ENCODE peak calls at places on chromosome 3, in four cellular contexts. One of them, this sample, is unnamed.

GRCh38 chr3:143170676-143171075 is 51.1 kb downstream of the CHST2 start:
- DNase-seq in GM12878: no peak
- DNase-seq in foreskin fibroblast: no peak
- DNase-seq in fibroblast of villous mesenchyme: peak
- DNase-seq in this sample: peak

GRCh38 chr3:31550452-31551251 is 17.9 kb downstream of the STT3B start:
- DNase-seq in GM12878: no peak
- DNase-seq in foreskin fibroblast: peak
- DNase-seq in fibroblast of villous mesenchyme: peak
- DNase-seq in this sample: peak

GRCh38 chr3:127954642-127955041 is 39.6 kb downstream of the KBTBD12 start:
- DNase-seq in GM12878: no peak
- DNase-seq in foreskin fibroblast: no peak
- DNase-seq in fibroblast of villous mesenchyme: no peak
- DNase-seq in this sample: no peak

GRCh38 chr3:195181781-195182469 is 89.0 kb downstream of the XXYLT1 start:
- DNase-seq in GM12878: no peak
- DNase-seq in foreskin fibroblast: no peak
- DNase-seq in fibroblast of villous mesenchyme: no peak
- DNase-seq in this sample: no peak

GRCh38 chr3:197366301-197367044 is 68.1 kb upstream of the DLG1 start:
- DNase-seq in GM12878: no peak
- DNase-seq in foreskin fibroblast: no peak
- DNase-seq in fibroblast of villous mesenchyme: no peak
- DNase-seq in this sample: no peak

GRCh38 chr3:123394391-123395022 is 54.4 kb downstream of the ADCY5 start:
- DNase-seq in GM12878: no peak
- DNase-seq in foreskin fibroblast: no peak
- DNase-seq in fibroblast of villous mesenchyme: no peak
- DNase-seq in this sample: no peak

GRCh38 chr3:15795563-15796308 is 2.0 kb downstream of the ANKRD28 start:
- DNase-seq in GM12878: no peak
- DNase-seq in foreskin fibroblast: no peak
- DNase-seq in fibroblast of villous mesenchyme: peak
- DNase-seq in this sample: peak

GRCh38 chr3:101195951-101196713 is 124.2 kb downstream of the IMPG2 start:
- DNase-seq in GM12878: no peak
- DNase-seq in foreskin fibroblast: peak
- DNase-seq in fibroblast of villous mesenchyme: peak
- DNase-seq in this sample: peak

GRCh38 chr3:127675651-127676391 is 3.1 kb downstream of the ABTB1 start:
- DNase-seq in GM12878: no peak
- DNase-seq in foreskin fibroblast: no peak
- DNase-seq in fibroblast of villous mesenchyme: no peak
- DNase-seq in this sample: no peak

GRCh38 chr3:19147905-19148767 is at the start of gene KCNH8:
- DNase-seq in GM12878: no peak
- DNase-seq in foreskin fibroblast: no peak
- DNase-seq in fibroblast of villous mesenchyme: no peak
- DNase-seq in this sample: no peak

GRCh38 chr3:10348404-10348721 is 27.5 kb upstream of the SEC13 start:
- DNase-seq in GM12878: no peak
- DNase-seq in foreskin fibroblast: no peak
- DNase-seq in fibroblast of villous mesenchyme: no peak
- DNase-seq in this sample: no peak

GRCh38 chr3:196757876-196758739 is 18.5 kb downstream of the PAK2 start:
- DNase-seq in GM12878: no peak
- DNase-seq in foreskin fibroblast: peak
- DNase-seq in fibroblast of villous mesenchyme: peak
- DNase-seq in this sample: peak

DNA sequence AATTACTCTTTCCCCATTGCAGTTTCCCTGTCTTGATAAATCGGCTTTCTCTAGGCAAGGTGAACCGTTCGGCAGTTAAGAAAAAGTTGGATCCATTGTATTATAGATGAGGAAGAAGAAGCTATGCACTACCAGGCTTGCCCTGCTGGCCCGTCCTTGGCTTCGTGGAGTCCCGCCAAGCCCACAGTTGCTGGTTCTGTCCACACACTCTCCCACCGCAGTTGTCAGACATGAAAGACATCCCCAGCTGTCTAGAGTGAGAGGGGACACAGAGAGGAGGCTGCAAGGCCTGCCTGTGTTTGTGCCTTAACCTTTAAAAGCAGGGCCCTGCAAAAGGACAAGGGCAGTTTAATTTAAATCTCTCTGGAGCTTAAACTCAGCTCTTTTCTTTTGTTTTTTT is 47.2 kb upstream of the PLCL2 start:
- DNase-seq in GM12878: no peak
- DNase-seq in foreskin fibroblast: no peak
- DNase-seq in fibroblast of villous mesenchyme: no peak
- DNase-seq in this sample: no peak
- TF ChIP-seq CTCF in GM12878: no peak
- TF ChIP-seq CTCF in foreskin fibroblast: no peak
- TF ChIP-seq CTCF in fibroblast of villous mesenchyme: no peak
- TF ChIP-seq CTCF in this sample: no peak

DNA sequence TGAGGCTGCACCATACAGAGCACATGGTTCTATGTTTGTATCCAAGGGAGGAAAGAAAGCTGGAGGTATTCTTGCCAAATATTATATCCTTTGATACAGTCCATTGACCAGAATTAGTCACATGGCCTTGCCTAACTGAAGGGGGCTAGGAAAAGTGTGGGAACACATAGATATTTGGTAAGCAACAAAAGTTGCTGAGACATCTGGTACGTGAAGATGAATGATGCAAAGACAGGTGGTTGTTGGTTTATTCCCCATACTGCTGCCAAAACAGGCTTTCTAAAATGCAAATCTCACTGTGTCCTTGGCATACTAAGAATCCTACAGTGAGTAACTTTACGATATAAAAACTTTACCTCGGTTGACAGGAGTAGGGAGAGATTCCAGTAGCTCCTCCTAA is 162.2 kb downstream of the VGLL3 start:
- DNase-seq in GM12878: no peak
- DNase-seq in foreskin fibroblast: no peak
- DNase-seq in fibroblast of villous mesenchyme: no peak
- DNase-seq in this sample: no peak
- H3K4me3 ChIP-seq in GM12878: no peak
- H3K4me3 ChIP-seq in foreskin fibroblast: no peak
- H3K4me3 ChIP-seq in fibroblast of villous mesenchyme: no peak
- H3K4me3 ChIP-seq in this sample: no peak

GRCh38 chr3:57855281-57855680 is 99.2 kb downstream of the SLMAP start:
- DNase-seq in GM12878: no peak
- DNase-seq in foreskin fibroblast: peak
- DNase-seq in fibroblast of villous mesenchyme: no peak
- DNase-seq in this sample: peak

GRCh38 chr3:57851304-57851703 is 95.2 kb downstream of the SLMAP start:
- DNase-seq in GM12878: no peak
- DNase-seq in foreskin fibroblast: no peak
- DNase-seq in fibroblast of villous mesenchyme: no peak
- DNase-seq in this sample: no peak

GRCh38 chr3:57852896-57853295 is 96.8 kb downstream of the SLMAP start:
- DNase-seq in GM12878: no peak
- DNase-seq in foreskin fibroblast: peak
- DNase-seq in fibroblast of villous mesenchyme: peak
- DNase-seq in this sample: peak

GRCh38 chr3:57855943-57856342 is 99.8 kb downstream of the SLMAP start:
- DNase-seq in GM12878: no peak
- DNase-seq in foreskin fibroblast: no peak
- DNase-seq in fibroblast of villous mesenchyme: no peak
- DNase-seq in this sample: no peak

DNA sequence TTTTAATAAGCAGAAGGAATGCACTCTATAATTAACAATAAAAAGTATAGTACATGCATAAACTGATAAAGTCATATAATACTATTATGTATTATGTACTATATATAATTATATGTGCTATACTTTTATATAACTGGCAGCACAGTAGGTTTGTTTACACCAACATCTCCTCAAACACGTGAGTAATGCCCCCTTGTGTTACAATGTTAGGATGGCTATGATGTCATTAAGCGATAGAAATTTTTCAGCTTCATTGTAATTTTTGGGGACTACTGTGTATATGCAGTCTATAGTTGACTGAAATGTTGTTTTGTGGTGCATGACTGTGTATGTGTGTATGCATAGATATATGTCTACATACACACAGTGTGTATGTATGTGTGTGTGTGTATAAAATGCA is 100.6 kb downstream of the SLMAP start:
- DNase-seq in GM12878: no peak
- DNase-seq in foreskin fibroblast: no peak
- DNase-seq in fibroblast of villous mesenchyme: peak
- DNase-seq in this sample: peak
- TF ChIP-seq CTCF in GM12878: peak
- TF ChIP-seq CTCF in foreskin fibroblast: no peak
- TF ChIP-seq CTCF in fibroblast of villous mesenchyme: peak
- TF ChIP-seq CTCF in this sample: peak

DNA sequence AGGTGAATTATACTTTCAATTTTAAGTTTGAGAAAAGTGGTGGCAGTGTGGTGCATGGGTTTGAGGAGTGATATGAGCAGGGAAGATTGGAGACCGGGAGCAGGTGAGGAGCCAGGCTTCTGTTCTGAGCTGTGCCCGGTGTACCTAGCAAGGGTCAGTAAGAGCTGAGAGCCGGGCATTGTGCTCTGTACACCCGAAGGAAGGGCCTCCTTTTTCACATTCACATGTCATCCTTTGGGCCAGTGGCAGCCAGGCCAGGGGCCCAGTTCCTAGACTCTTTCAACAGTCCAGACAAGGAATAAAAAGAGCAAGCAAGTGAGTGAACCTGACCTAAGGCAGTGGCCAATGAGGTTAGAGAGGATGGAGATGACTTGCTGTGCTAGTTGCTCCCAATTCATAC is 5.1 kb upstream of the TRA2B start:
- DNase-seq in GM12878: no peak
- DNase-seq in foreskin fibroblast: no peak
- DNase-seq in fibroblast of villous mesenchyme: no peak
- DNase-seq in this sample: no peak
- H3K4me3 ChIP-seq in GM12878: no peak
- H3K4me3 ChIP-seq in foreskin fibroblast: no peak
- H3K4me3 ChIP-seq in fibroblast of villous mesenchyme: no peak
- H3K4me3 ChIP-seq in this sample: no peak

DNA sequence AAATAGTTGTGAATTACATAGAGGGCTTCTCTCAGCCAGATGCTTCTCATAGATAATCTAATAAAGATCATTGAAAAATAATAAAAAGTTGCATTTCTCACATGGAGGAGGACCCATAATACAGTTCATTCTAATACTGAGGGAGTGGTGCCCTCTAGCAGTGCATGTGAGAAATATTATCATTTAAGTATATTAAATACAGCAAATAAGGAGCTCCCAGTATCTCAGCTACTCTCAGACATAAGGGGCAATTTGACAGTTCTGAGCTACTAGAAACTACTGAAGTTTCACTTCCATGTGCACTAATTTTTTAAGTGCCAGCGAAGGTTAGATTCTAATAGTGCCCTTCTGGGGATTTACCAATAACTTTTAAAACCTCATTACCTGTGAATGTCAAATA is 188.3 kb downstream of the IL5RA start:
- DNase-seq in GM12878: peak
- DNase-seq in foreskin fibroblast: no peak
- DNase-seq in fibroblast of villous mesenchyme: peak
- DNase-seq in this sample: peak
- TF ChIP-seq CTCF in GM12878: peak
- TF ChIP-seq CTCF in foreskin fibroblast: no peak
- TF ChIP-seq CTCF in fibroblast of villous mesenchyme: peak
- TF ChIP-seq CTCF in this sample: peak

GRCh38 chr3:13071695-13072094 is 1.5 kb downstream of the IQSEC1 start:
- DNase-seq in GM12878: no peak
- DNase-seq in foreskin fibroblast: no peak
- DNase-seq in fibroblast of villous mesenchyme: no peak
- DNase-seq in this sample: no peak
- H3K4me3 ChIP-seq in GM12878: peak
- H3K4me3 ChIP-seq in foreskin fibroblast: no peak
- H3K4me3 ChIP-seq in fibroblast of villous mesenchyme: no peak
- H3K4me3 ChIP-seq in this sample: no peak

GRCh38 chr3:102536479-102536878 is 101.7 kb downstream of the ZPLD1 start:
- DNase-seq in GM12878: no peak
- DNase-seq in foreskin fibroblast: peak
- DNase-seq in fibroblast of villous mesenchyme: peak
- DNase-seq in this sample: peak
- TF ChIP-seq CTCF in GM12878: peak
- TF ChIP-seq CTCF in foreskin fibroblast: peak
- TF ChIP-seq CTCF in fibroblast of villous mesenchyme: peak
- TF ChIP-seq CTCF in this sample: peak

GRCh38 chr3:57157666-57158065 is 7.5 kb downstream of the IL17RD start:
- DNase-seq in GM12878: no peak
- DNase-seq in foreskin fibroblast: no peak
- DNase-seq in fibroblast of villous mesenchyme: no peak
- DNase-seq in this sample: peak

GRCh38 chr3:57158813-57159678 is 6.1 kb downstream of the IL17RD start:
- DNase-seq in GM12878: no peak
- DNase-seq in foreskin fibroblast: no peak
- DNase-seq in fibroblast of villous mesenchyme: no peak
- DNase-seq in this sample: no peak

GRCh38 chr3:57160046-57160730 is 5.0 kb downstream of the IL17RD start:
- DNase-seq in GM12878: no peak
- DNase-seq in foreskin fibroblast: no peak
- DNase-seq in fibroblast of villous mesenchyme: peak
- DNase-seq in this sample: peak

GRCh38 chr3:57160731-57161086 is 4.4 kb downstream of the IL17RD start:
- DNase-seq in GM12878: no peak
- DNase-seq in foreskin fibroblast: no peak
- DNase-seq in fibroblast of villous mesenchyme: no peak
- DNase-seq in this sample: no peak

DNA sequence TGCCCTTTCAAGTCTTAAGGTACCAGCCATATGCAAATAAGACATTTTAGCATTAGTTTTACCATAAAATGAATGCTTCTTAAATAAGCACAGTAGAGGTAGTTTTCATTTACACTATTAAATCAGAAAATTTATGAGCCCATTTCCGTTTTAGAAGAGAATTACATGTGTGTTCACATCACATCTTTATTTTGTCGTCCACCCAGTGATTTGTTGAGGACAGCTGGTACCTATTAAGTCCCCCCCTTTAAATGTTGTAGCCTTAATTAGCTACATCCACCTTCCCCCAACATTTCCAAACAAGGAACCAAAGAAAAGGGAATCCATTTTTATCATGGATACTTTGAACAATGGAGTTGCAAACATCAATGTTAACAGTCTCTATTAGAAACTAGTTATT is 6.8 kb downstream of the IL17RD start:
- DNase-seq in GM12878: no peak
- DNase-seq in foreskin fibroblast: no peak
- DNase-seq in fibroblast of villous mesenchyme: no peak
- DNase-seq in this sample: no peak
- H3K4me3 ChIP-seq in GM12878: no peak
- H3K4me3 ChIP-seq in foreskin fibroblast: no peak
- H3K4me3 ChIP-seq in fibroblast of villous mesenchyme: no peak
- H3K4me3 ChIP-seq in this sample: no peak

GRCh38 chr3:108505811-108506210 is 4.6 kb downstream of the MYH15 start:
- DNase-seq in GM12878: no peak
- DNase-seq in foreskin fibroblast: no peak
- DNase-seq in fibroblast of villous mesenchyme: no peak
- DNase-seq in this sample: no peak

GRCh38 chr3:108500728-108501127 is 9.7 kb downstream of the MYH15 start:
- DNase-seq in GM12878: no peak
- DNase-seq in foreskin fibroblast: no peak
- DNase-seq in fibroblast of villous mesenchyme: no peak
- DNase-seq in this sample: no peak

GRCh38 chr3:108497271-108497670 is 13.1 kb downstream of the MYH15 start:
- DNase-seq in GM12878: no peak
- DNase-seq in foreskin fibroblast: no peak
- DNase-seq in fibroblast of villous mesenchyme: no peak
- DNase-seq in this sample: no peak

GRCh38 chr3:108503722-108504121 is 6.7 kb downstream of the MYH15 start:
- DNase-seq in GM12878: no peak
- DNase-seq in foreskin fibroblast: no peak
- DNase-seq in fibroblast of villous mesenchyme: no peak
- DNase-seq in this sample: no peak

GRCh38 chr3:108501538-108501937 is 8.9 kb downstream of the MYH15 start:
- DNase-seq in GM12878: no peak
- DNase-seq in foreskin fibroblast: no peak
- DNase-seq in fibroblast of villous mesenchyme: no peak
- DNase-seq in this sample: no peak
- TF ChIP-seq CTCF in GM12878: no peak
- TF ChIP-seq CTCF in foreskin fibroblast: no peak
- TF ChIP-seq CTCF in fibroblast of villous mesenchyme: no peak
- TF ChIP-seq CTCF in this sample: no peak

This sample was measured in fibroblast of pulmonary artery.